ENCODE peak calls at places on chromosomes 7 and 10, in five cellular contexts. G is upper lobe of right lung, E is HCT116, B is endodermal cell, I is A549. Z is an unnamed sample. For H3K4me1, the result is how much of the 10 kb centered on the place peaks cover.

GRCh38 chr10:35184527-35185171 is 58.0 kb downstream of the CREM start:
- DNase-seq in G (no peak), E (no peak), B (no peak), I (no peak), Z (no peak)

GRCh38 chr10:109205929-109206585 is 717.3 kb downstream of the XPNPEP1 start:
- DNase-seq in G (no peak), E (no peak), B (no peak), I (no peak), Z (no peak)

GRCh38 chr7:35716038-35716803 is 21.3 kb upstream of the HERPUD2 start:
- DNase-seq in G (no peak), E (no peak), B (no peak), I (no peak), Z (no peak)

GRCh38 chr7:34222316-34222715 is 317.0 kb downstream of the BMPER start:
- DNase-seq in G (no peak), E (no peak), B (no peak), I (no peak), Z (no peak)

GRCh38 chr7:80401708-80402107 is 110.2 kb downstream of the GNAT3 start:
- DNase-seq in G (no peak), E (no peak), B (no peak), I (no peak), Z (no peak)

GRCh38 chr10:86753056-86753455 is 3.4 kb upstream of the BMPR1A start:
- DNase-seq in G (no peak), E (no peak), B (no peak), I (no peak), Z (no peak)

GRCh38 chr7:5396999-5397656 is 26.5 kb downstream of the TNRC18 start:
- DNase-seq in G (peak), E (peak), B (no peak), I (peak), Z (no peak)

GRCh38 chr7:17706734-17707133 is 233.6 kb downstream of the SNX13 start:
- DNase-seq in G (no peak), E (peak), B (peak), I (peak), Z (peak)

GRCh38 chr10:28125701-28126100 is 126.8 kb upstream of the ODAD2 start:
- DNase-seq in G (no peak), E (no peak), B (no peak), I (no peak), Z (no peak)

GRCh38 chr7:100603697-100604077 is 1.5 kb downstream of the PCOLCE start:
- DNase-seq in G (no peak), E (no peak), B (no peak), I (no peak), Z (no peak)

GRCh38 chr10:104449402-104449801 is 95.8 kb downstream of the CFAP58 start:
- DNase-seq in G (no peak), E (no peak), B (no peak), I (no peak), Z (no peak)

GRCh38 chr7:108592633-108593277 is 23.1 kb downstream of the DNAJB9 start:
- DNase-seq in G (no peak), E (no peak), B (no peak), I (no peak), Z (peak)

GRCh38 chr10:80265740-80266512 is 23.5 kb downstream of the MAT1A start:
- DNase-seq in G (no peak), E (no peak), B (peak), I (no peak), Z (no peak)

GRCh38 chr7:116776610-116777289 is 85.6 kb upstream of the CAPZA2 start:
- DNase-seq in G (no peak), E (peak), B (no peak), I (peak), Z (no peak)

GRCh38 chr10:5953676-5954075 is 23.7 kb downstream of the IL15RA start:
- DNase-seq in G (peak), E (no peak), B (no peak), I (no peak), Z (no peak)

GRCh38 chr10:12308976-12309375 is 40.4 kb upstream of the CAMK1D start:
- DNase-seq in G (no peak), E (no peak), B (no peak), I (no peak), Z (no peak)

GRCh38 chr7:150824379-150825177 is 24.0 kb downstream of the TMEM176A start:
- DNase-seq in G (no peak), E (no peak), B (peak), I (no peak), Z (no peak)

GRCh38 chr7:8035647-8036518 is 67.3 kb downstream of the GLCCI1 start:
- DNase-seq in G (no peak), E (peak), B (peak), I (no peak), Z (no peak)

GRCh38 chr7:28207486-28208158 is 27.0 kb upstream of the JAZF1 start:
- DNase-seq in G (no peak), E (no peak), B (no peak), I (no peak), Z (no peak)

GRCh38 chr10:114401195-114401741 is 3.0 kb downstream of the AFAP1L2 start:
- DNase-seq in G (no peak), E (no peak), B (no peak), I (no peak), Z (no peak)

GRCh38 chr10:62759599-62760175 is 44.8 kb upstream of the ADO start:
- DNase-seq in G (no peak), E (no peak), B (no peak), I (no peak), Z (no peak)

GRCh38 chr7:44973610-44974401 is 5.0 kb downstream of the MYO1G start:
- DNase-seq in G (peak), E (no peak), B (peak), I (no peak), Z (peak)

GRCh38 chr10:31618541-31619291 is 299.7 kb downstream of the ZEB1 start:
- DNase-seq in G (no peak), E (no peak), B (no peak), I (no peak), Z (no peak)

GRCh38 chr10:62492012-62492869 is 118.1 kb downstream of the ZNF365 start:
- DNase-seq in G (no peak), E (peak), B (no peak), I (no peak), Z (peak)

GRCh38 chr7:111138196-111138569 is 47.3 kb downstream of the LRRN3 start:
- DNase-seq in G (peak), E (peak), B (no peak), I (no peak), Z (no peak)

GRCh38 chr10:49255883-49256282 is 43.1 kb upstream of the C10orf71 start:
- DNase-seq in G (no peak), E (no peak), B (no peak), I (no peak), Z (no peak)

GRCh38 chr10:49254556-49255318 is 44.2 kb upstream of the C10orf71 start:
- DNase-seq in G (no peak), E (no peak), B (peak), I (no peak), Z (no peak)

GRCh38 chr10:49254150-49254549 is 44.8 kb upstream of the C10orf71 start:
- DNase-seq in G (no peak), E (no peak), B (peak), I (no peak), Z (no peak)

GRCh38 chr10:49253340-49253739 is 45.6 kb upstream of the C10orf71 start:
- DNase-seq in G (no peak), E (no peak), B (no peak), I (no peak), Z (no peak)

GRCh38 chr10:49252313-49253034 is 46.5 kb upstream of the C10orf71 start:
- DNase-seq in G (no peak), E (no peak), B (peak), I (no peak), Z (no peak)
- TF ChIP-seq CTCF in G (no peak), E (no peak), B (no peak), I (no peak), Z (no peak)

GRCh38 chr7:96238976-96239766 is 82.7 kb downstream of the SLC25A13 start:
- DNase-seq in G (no peak), E (no peak), B (no peak), I (no peak), Z (no peak)

GRCh38 chr7:96244992-96245292 is 77.0 kb downstream of the SLC25A13 start:
- DNase-seq in G (no peak), E (no peak), B (no peak), I (no peak), Z (no peak)

GRCh38 chr7:96244244-96244991 is 77.5 kb downstream of the SLC25A13 start:
- DNase-seq in G (no peak), E (no peak), B (no peak), I (no peak), Z (no peak)

GRCh38 chr7:96238474-96238873 is 83.4 kb downstream of the SLC25A13 start:
- DNase-seq in G (no peak), E (no peak), B (no peak), I (no peak), Z (no peak)

GRCh38 chr7:96241834-96242233 is 80.1 kb downstream of the SLC25A13 start:
- DNase-seq in G (no peak), E (no peak), B (no peak), I (no peak), Z (no peak)
- H3K4me1 ChIP-seq in G (under half), E (under half), B (under half), I (under half), Z (under half)

DNA sequence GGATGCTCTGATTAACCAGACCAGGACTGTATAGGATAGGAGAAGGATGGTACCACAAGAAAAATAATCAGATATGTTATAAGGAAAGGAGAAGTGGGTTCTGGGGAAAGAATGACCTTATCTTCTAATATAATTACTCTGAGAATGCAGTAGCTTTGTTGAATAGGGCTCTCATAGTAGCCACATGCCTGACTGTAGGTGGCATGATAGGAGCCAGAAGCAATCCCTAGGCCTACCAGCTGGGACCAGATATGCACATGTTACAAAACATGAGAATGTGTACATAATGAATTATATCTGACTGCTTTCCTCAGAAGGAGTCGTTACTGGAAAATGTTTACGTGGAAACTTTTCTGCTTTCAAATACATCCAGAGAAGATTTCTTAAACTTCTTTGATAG is 53.2 kb upstream of the FAM3C start:
- DNase-seq in G (no peak), E (no peak), B (no peak), I (no peak), Z (peak)
- TF ChIP-seq CTCF in G (no peak), E (peak), B (peak), I (no peak), Z (peak)

DNA sequence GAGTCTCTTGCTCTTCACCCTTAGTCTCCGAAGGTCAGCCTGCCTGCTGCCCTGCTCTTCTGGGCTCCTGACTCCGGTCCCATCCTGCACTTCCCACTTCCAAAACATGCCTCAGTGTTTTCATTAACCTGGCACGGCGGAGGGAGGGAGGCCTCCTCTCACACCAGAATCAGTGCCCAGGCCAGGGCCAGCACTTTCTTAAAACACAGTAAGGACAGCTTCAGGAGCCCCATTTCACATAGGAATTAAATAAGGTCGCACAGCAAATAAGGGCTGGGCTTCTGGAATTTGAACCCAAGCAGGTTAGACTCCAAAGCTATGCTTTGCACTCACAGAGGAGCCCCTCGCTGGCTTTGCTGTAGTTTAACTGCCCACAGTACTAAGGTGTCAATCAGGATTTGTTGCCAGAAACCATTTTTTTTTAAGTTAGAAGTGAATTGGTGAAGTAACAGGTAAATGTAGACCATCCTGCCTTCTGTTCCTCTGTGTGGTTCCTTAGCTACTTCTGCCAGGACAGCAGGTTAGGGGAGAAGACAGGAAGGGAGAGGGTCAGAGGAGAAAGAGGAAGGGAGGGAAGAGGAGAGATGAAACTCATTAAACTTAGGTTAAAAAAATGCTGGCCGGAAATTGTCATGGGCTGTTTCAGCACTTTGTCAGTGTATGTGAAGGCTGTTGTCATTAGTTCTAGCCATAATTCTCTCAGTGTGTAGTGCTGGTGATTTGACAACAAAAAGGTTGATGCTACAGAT is 1.1 kb downstream of the RASSF4 start:
- DNase-seq in G (no peak), E (no peak), B (peak), I (no peak), Z (no peak)
- H3K4me1 ChIP-seq in G (half or more), E (under half), B (under half), I (under half), Z (half or more)